ENCODE peak calls at places on chromosomes 7 and 10, in six cellular contexts. W, S, T, R, D and L are unnamed samples.

GRCh38 chr7:140669352-140669751 is 3.4 kb upstream of the ADCK2 start:
- DNase-seq in S (no peak), R (no peak), T (no peak), W (no peak), D (no peak), L (no peak)

GRCh38 chr10:44766601-44767000 is 144.5 kb upstream of the TMEM72 start:
- DNase-seq in W (no peak), D (no peak), R (no peak), S (no peak), T (no peak), L (no peak)

GRCh38 chr10:71835671-71836593 is 15.1 kb downstream of the PSAP start:
- DNase-seq in T (no peak), S (peak; percentile 76), W (peak; percentile 46), D (peak; percentile 93), R (no peak), L (peak; percentile 65)

GRCh38 chr10:124605856-124606812 is 138.0 kb downstream of the FAM53B start:
- DNase-seq in R (no peak), D (no peak), S (no peak), W (no peak), T (no peak), L (no peak)

GRCh38 chr7:11332186-11332864 is 358.7 kb downstream of the PHF14 start:
- DNase-seq in D (no peak), R (no peak), S (no peak), T (no peak), W (no peak), L (no peak)

GRCh38 chr10:42551582-42552187 is 86.7 kb downstream of the ZNF33B start:
- DNase-seq in S (no peak), R (no peak), T (no peak), W (no peak), D (no peak), L (no peak)

GRCh38 chr10:128927821-128928220 is 539.2 kb upstream of the MGMT start:
- DNase-seq in S (no peak), T (no peak), W (no peak), D (no peak), R (no peak), L (no peak)

GRCh38 chr10:120495226-120495625 is 38.2 kb downstream of the PLPP4 start:
- DNase-seq in W (no peak), S (peak; percentile 72), R (no peak), D (peak; percentile 3), T (peak; percentile 23), L (no peak)